ENCODE peak calls at places on chromosomes 12 and 14, in eight cellular contexts. F is MM.1S, C is H7, M is hepatocyte, O is uterus, T is Panc1, W is small intestine, V is esophagus squamous epithelium. H is an unnamed sample.

GRCh38 chr12:108618079-108618952 is 15.4 kb downstream of the SELPLG start:
- DNase-seq in F (peak; percentile 83), C (peak; percentile 94), M (peak; percentile 94), O (peak; percentile 83), T (no peak), W (peak; percentile 66), V (no peak), H (peak; percentile 48)

GRCh38 chr14:102213984-102214658 is 74.4 kb downstream of the WDR20 start:
- DNase-seq in F (no peak), C (peak; percentile 66), M (no peak), O (no peak), T (no peak), W (no peak), V (no peak), H (no peak)

GRCh38 chr12:57604454-57605307 is at the start of gene DTX3:
- DNase-seq in F (peak; percentile 26), C (peak; percentile 83), M (peak; percentile 64), O (peak; percentile 65), T (no peak), W (peak; percentile 8), V (no peak), H (no peak)

GRCh38 chr12:24133385-24133784 is 183.9 kb upstream of the SOX5 start:
- DNase-seq in F (peak; percentile 21), C (peak; percentile 26), M (no peak), O (no peak), T (no peak), W (no peak), V (no peak), H (no peak)

GRCh38 chr14:95663226-95663797 is 22.9 kb upstream of the TCL1B start:
- DNase-seq in F (peak; percentile 59), C (no peak), M (no peak), O (no peak), T (no peak), W (no peak), V (no peak), H (no peak)

GRCh38 chr14:23066855-23067744 is 9.8 kb upstream of the CDH24 start:
- DNase-seq in F (no peak), C (peak; percentile 38), M (no peak), O (no peak), T (no peak), W (no peak), V (no peak), H (no peak)

GRCh38 chr12:9721394-9722092 is 11.4 kb downstream of the CLECL1 start:
- DNase-seq in F (peak; percentile 80), C (no peak), M (peak; percentile 21), O (no peak), T (peak; percentile 56), W (no peak), V (no peak), H (peak; percentile 93)

GRCh38 chr14:76768201-76768656 is 7.0 kb downstream of the VASH1 start:
- DNase-seq in F (no peak), C (peak; percentile 83), M (no peak), O (peak; percentile 23), T (no peak), W (peak; percentile 22), V (no peak), H (no peak)

GRCh38 chr12:132476038-132476414 is 13.9 kb upstream of the FBRSL1 start:
- DNase-seq in F (no peak), C (no peak), M (no peak), O (no peak), T (no peak), W (no peak), V (no peak), H (no peak)

GRCh38 chr12:112515868-112516267 is 97.1 kb downstream of the PTPN11 start:
- DNase-seq in F (no peak), C (no peak), M (no peak), O (no peak), T (no peak), W (no peak), V (no peak), H (no peak)

GRCh38 chr14:58227096-58227819 is 17.4 kb upstream of the PSMA3 start:
- DNase-seq in F (no peak), C (no peak), M (no peak), O (no peak), T (no peak), W (no peak), V (no peak), H (no peak)

GRCh38 chr14:35342160-35343010 is 50.2 kb downstream of the PSMA6 start:
- DNase-seq in F (no peak), C (no peak), M (no peak), O (no peak), T (no peak), W (no peak), V (no peak), H (no peak)

GRCh38 chr12:30970559-30971202 is 44.1 kb downstream of the TSPAN11 start:
- DNase-seq in F (no peak), C (peak; percentile 64), M (peak; percentile 34), O (no peak), T (no peak), W (no peak), V (no peak), H (no peak)

GRCh38 chr12:56216461-56216860 is 5.3 kb downstream of the RNF41 start:
- DNase-seq in F (no peak), C (no peak), M (no peak), O (no peak), T (no peak), W (no peak), V (no peak), H (no peak)

GRCh38 chr14:94992046-94992445 is 165.3 kb downstream of the DICER1 start:
- DNase-seq in F (no peak), C (no peak), M (no peak), O (no peak), T (no peak), W (no peak), V (no peak), H (peak; percentile 81)

GRCh38 chr12:64446295-64446694 is 5.6 kb upstream of the TBK1 start:
- DNase-seq in F (no peak), C (no peak), M (no peak), O (no peak), T (no peak), W (no peak), V (no peak), H (no peak)

GRCh38 chr12:64450711-64451486 is 1.0 kb upstream of the TBK1 start:
- DNase-seq in F (peak; percentile 28), C (peak; percentile 37), M (peak; percentile 18), O (no peak), T (no peak), W (no peak), V (no peak), H (peak; percentile 10)

GRCh38 chr12:64450057-64450640 is 1.8 kb upstream of the TBK1 start:
- DNase-seq in F (no peak), C (no peak), M (no peak), O (no peak), T (no peak), W (no peak), V (no peak), H (no peak)

GRCh38 chr12:64440100-64440499 is 11.8 kb upstream of the TBK1 start:
- DNase-seq in F (no peak), C (no peak), M (no peak), O (no peak), T (no peak), W (no peak), V (no peak), H (no peak)

DNA sequence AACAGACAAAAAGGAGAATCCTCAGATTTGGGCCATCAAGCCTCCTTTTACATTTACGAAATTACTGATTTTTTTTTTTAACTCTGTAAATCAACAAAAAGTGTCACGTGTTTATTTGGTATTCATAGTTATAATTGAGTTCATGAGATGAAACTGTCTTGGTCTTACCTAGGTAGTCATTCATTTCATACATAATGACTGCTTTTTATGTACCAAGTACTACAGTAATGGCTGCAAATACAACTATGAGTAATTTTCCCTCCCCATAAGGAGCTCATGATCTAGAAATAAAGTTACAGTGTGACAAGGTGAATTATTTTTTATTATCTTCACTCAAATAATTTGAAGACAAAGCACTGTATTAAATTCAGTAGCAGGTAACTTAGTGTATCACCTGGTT is 6.4 kb upstream of the TBK1 start:
- DNase-seq in F (no peak), C (no peak), M (no peak), O (no peak), T (no peak), W (no peak), V (no peak), H (no peak)
- H3K36me3 ChIP-seq in F (peaks cover 7% of the 10 kb centered on the region), C (peaks cover 29% of the 10 kb centered on the region), M (no peaks in the 10 kb centered on the region), O (no peaks in the 10 kb centered on the region), T (peaks cover 50% of the 10 kb centered on the region), W (peaks cover 2% of the 10 kb centered on the region), V (peaks cover 4% of the 10 kb centered on the region), H (peaks cover 9% of the 10 kb centered on the region)

GRCh38 chr12:102569803-102570202 is 89.4 kb upstream of the IGF1 start:
- DNase-seq in F (no peak), C (no peak), M (no peak), O (no peak), T (no peak), W (no peak), V (no peak), H (no peak)

GRCh38 chr12:102564026-102564425 is 83.7 kb upstream of the IGF1 start:
- DNase-seq in F (no peak), C (no peak), M (no peak), O (no peak), T (no peak), W (no peak), V (no peak), H (peak; percentile 54)

GRCh38 chr12:102568151-102568815 is 87.9 kb upstream of the IGF1 start:
- DNase-seq in F (no peak), C (no peak), M (no peak), O (no peak), T (no peak), W (no peak), V (no peak), H (no peak)

GRCh38 chr12:102565555-102565954 is 85.2 kb upstream of the IGF1 start:
- DNase-seq in F (no peak), C (no peak), M (no peak), O (no peak), T (no peak), W (no peak), V (no peak), H (no peak)

GRCh38 chr12:102567031-102567985 is 86.9 kb upstream of the IGF1 start:
- DNase-seq in F (no peak), C (no peak), M (no peak), O (no peak), T (no peak), W (no peak), V (no peak), H (peak; percentile 14)
- H3K4me3 ChIP-seq in F (no peak overlapping the region), C (no peak overlapping the region), M (no peak overlapping the region), O (no peak overlapping the region), T (no peak overlapping the region), W (no peak overlapping the region), V (no peak overlapping the region), H (no peak overlapping the region)

GRCh38 chr12:124428136-124428791 is 133.4 kb downstream of the RFLNA start:
- DNase-seq in F (no peak), C (no peak), M (peak; percentile 80), O (peak; percentile 80), T (no peak), W (no peak), V (no peak), H (no peak)
- H3K36me3 ChIP-seq in F (no peaks in the 10 kb centered on the region), C (peaks cover 14% of the 10 kb centered on the region), M (no peaks in the 10 kb centered on the region), O (no peaks in the 10 kb centered on the region), T (peaks cover 7% of the 10 kb centered on the region), W (peaks cover 12% of the 10 kb centered on the region), V (peaks cover 16% of the 10 kb centered on the region), H (peaks cover 16% of the 10 kb centered on the region)

DNA sequence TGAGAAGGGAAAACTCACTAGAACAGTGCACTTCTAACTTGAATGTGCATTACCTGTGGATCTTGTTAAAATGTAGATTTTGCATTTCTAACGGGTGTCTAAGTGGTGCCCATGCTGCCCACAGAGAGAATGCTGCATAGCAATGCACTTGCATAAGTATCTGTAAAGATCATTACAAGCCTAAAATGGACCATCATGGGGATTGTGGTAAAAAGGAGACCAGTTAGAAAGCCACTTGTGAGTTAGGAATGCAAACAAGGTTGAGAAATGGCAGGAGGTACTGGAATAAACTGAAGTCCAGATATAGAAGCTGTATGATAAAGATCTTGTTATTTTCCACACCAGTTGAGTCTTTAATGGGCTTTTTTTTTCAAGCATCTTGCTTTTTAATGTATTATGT is 18.8 kb downstream of the AVPR1A start:
- DNase-seq in F (no peak), C (no peak), M (no peak), O (no peak), T (no peak), W (no peak), V (no peak), H (no peak)
- H3K4me3 ChIP-seq in F (no peak overlapping the region), C (no peak overlapping the region), M (no peak overlapping the region), O (no peak overlapping the region), T (no peak overlapping the region), W (no peak overlapping the region), V (no peak overlapping the region), H (no peak overlapping the region)